ENCODE peak calls at places on chromosomes 7 and 10, in five cellular contexts. T, V, G, K and O are unnamed samples.

GRCh38 chr7:33061282-33061928 is 1.2 kb downstream of the NT5C3A start:
- DNase-seq in T (no peak), K (no peak), V (no peak), G (no peak), O (no peak)

GRCh38 chr10:112348759-112349158 is 25.2 kb upstream of the ACSL5 start:
- DNase-seq in T (no peak), V (no peak), G (no peak), K (no peak), O (no peak)

GRCh38 chr7:106031271-106032029 is 68.4 kb downstream of the CDHR3 start:
- DNase-seq in G (no peak), V (no peak), T (no peak), K (no peak), O (no peak)

GRCh38 chr10:122469848-122470247 is 8.5 kb downstream of the HTRA1 start:
- DNase-seq in K (no peak), G (no peak), T (no peak), V (no peak), O (no peak)

GRCh38 chr7:144995495-144995894 is 159.6 kb upstream of the TPK1 start:
- DNase-seq in V (no peak), K (no peak), T (no peak), G (no peak), O (no peak)

GRCh38 chr10:47031953-47032465 is 120.8 kb downstream of the PTPN20 start:
- DNase-seq in V (no peak), K (no peak), G (no peak), T (no peak), O (no peak)

GRCh38 chr7:105218939-105219770 is 169.6 kb downstream of the SRPK2 start:
- DNase-seq in V (no peak), G (no peak), T (no peak), K (no peak), O (no peak)

GRCh38 chr7:36784991-36785940 is 61.0 kb upstream of the AOAH start:
- DNase-seq in K (no peak), T (peak; percentile 83), G (no peak), V (peak; percentile 38), O (peak; percentile 76)

GRCh38 chr10:125881192-125881591 is at the start of gene DHX32:
- DNase-seq in K (peak; percentile 92), G (no peak), T (no peak), V (no peak), O (no peak)

GRCh38 chr10:96638696-96639095 is 51.9 kb upstream of the TM9SF3 start:
- DNase-seq in K (no peak), G (no peak), V (no peak), T (no peak), O (no peak)

GRCh38 chr7:104156842-104157277 is 51.0 kb downstream of the ORC5 start:
- DNase-seq in G (no peak), T (peak; percentile 20), V (no peak), K (peak; percentile 32), O (no peak)

GRCh38 chr10:90288403-90288933 is 569.4 kb downstream of the HTR7 start:
- DNase-seq in V (no peak), G (no peak), T (peak; percentile 12), K (peak; percentile 10), O (no peak)

GRCh38 chr10:22259280-22259679 is 41.5 kb upstream of the EBLN1 start:
- DNase-seq in T (peak; percentile 50), G (no peak), V (no peak), K (peak; percentile 33), O (no peak)

GRCh38 chr7:135772639-135773019 is 24.0 kb upstream of the FAM180A start:
- DNase-seq in T (no peak), K (peak; percentile 9), V (no peak), G (no peak), O (no peak)

GRCh38 chr10:97648557-97649404 is 8.3 kb downstream of the PI4K2A start:
- DNase-seq in V (peak; percentile 21), T (peak; percentile 62), K (no peak), G (no peak), O (peak; percentile 42)

GRCh38 chr7:39073432-39073831 is 95.7 kb downstream of the POU6F2 start:
- DNase-seq in V (no peak), T (no peak), G (no peak), K (peak; percentile 71), O (no peak)

GRCh38 chr10:125149278-125150047 is 10.9 kb downstream of the CTBP2 start:
- DNase-seq in K (no peak), T (no peak), V (peak; percentile 91), G (peak; percentile 85), O (no peak)

GRCh38 chr7:155532792-155533119 is 13.6 kb downstream of the CNPY1 start:
- DNase-seq in G (peak; percentile 3), K (no peak), V (no peak), T (no peak), O (no peak)

GRCh38 chr7:155533120-155533826 is 13.1 kb downstream of the CNPY1 start:
- DNase-seq in K (peak; percentile 54), T (no peak), G (peak; percentile 14), V (no peak), O (no peak)

GRCh38 chr7:155534691-155535090 is 11.7 kb downstream of the CNPY1 start:
- DNase-seq in T (no peak), K (no peak), V (no peak), G (no peak), O (no peak)

GRCh38 chr7:155531686-155532085 is 14.7 kb downstream of the CNPY1 start:
- DNase-seq in K (peak; percentile 74), G (peak; percentile 5), V (no peak), T (no peak), O (no peak)

DNA sequence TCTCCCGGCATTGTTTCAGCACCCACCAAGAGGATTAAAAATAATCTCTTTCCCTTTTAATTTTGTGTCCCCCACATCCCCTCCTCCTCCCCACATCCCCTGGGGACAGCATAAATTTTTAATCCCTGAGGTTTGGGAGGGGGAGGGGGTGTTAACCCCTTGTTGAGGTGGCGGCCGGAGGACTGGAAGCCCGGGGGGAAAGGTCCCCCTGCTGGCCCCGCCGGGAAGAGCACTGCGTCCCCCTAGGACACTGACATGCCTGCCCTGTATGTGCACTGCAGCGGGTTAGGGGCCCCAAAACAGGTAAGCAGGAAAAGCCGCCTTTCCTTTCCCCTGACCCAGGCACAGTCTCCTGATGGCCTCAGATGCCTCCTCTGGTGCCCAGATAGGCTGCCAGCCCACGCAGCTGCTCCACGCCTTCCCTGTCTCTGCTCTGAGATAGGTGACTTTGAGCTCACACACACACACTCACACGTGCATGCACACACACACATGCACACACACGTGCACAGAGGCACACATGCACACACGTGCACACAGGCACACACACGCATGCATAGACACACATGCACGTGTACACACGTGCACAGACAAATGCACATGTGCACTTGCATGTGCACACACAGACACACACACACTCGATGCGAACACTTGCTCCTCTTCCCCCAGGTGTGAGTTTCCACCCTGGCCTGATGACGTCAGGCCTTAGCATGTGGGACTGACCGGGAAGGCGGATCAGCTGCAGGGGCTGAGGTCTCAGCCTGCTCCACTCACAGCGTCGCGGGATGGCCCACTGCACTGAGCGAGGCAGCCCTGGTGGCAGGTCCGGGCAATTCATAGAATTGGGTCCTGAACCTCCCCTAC is 12.3 kb downstream of the CNPY1 start:
- DNase-seq in T (peak; percentile 31), G (no peak), K (peak; percentile 88), V (no peak), O (no peak)
- TF ChIP-seq CTCF in T (peak; percentile 64), G (no peak), K (peak; percentile 79), V (peak; percentile 18), O (peak; percentile 26)

GRCh38 chr7:127680983-127681382 is 29.0 kb downstream of the SND1 start:
- DNase-seq in G (no peak), V (no peak), K (no peak), T (no peak), O (no peak)
- TF ChIP-seq CTCF in G (no peak), V (no peak), K (no peak), T (no peak), O (no peak)

GRCh38 chr10:3290550-3290949 is 118.0 kb upstream of the PITRM1 start:
- DNase-seq in G (no peak), K (no peak), T (no peak), V (no peak), O (no peak)

GRCh38 chr10:3293536-3294431 is 121.2 kb upstream of the PITRM1 start:
- DNase-seq in G (no peak), V (no peak), K (no peak), T (no peak), O (no peak)

GRCh38 chr10:3295501-3296005 is 123.0 kb upstream of the PITRM1 start:
- DNase-seq in K (no peak), V (no peak), G (no peak), T (no peak), O (no peak)

GRCh38 chr10:3292601-3293000 is 120.0 kb upstream of the PITRM1 start:
- DNase-seq in K (no peak), G (no peak), T (no peak), V (no peak), O (no peak)

GRCh38 chr10:3294919-3295318 is 122.3 kb upstream of the PITRM1 start:
- DNase-seq in T (no peak), K (no peak), V (no peak), G (no peak), O (no peak)
- TF ChIP-seq CTCF in T (no peak), K (no peak), V (no peak), G (no peak), O (no peak)

GRCh38 chr7:64889686-64890162 is 13.3 kb upstream of the ZNF273 start:
- DNase-seq in G (no peak), V (peak; percentile 14), T (no peak), K (no peak), O (no peak)

GRCh38 chr7:64888561-64888900 is 14.5 kb upstream of the ZNF273 start:
- DNase-seq in V (no peak), T (no peak), G (no peak), K (no peak), O (no peak)

GRCh38 chr7:64886956-64887545 is 16.0 kb upstream of the ZNF273 start:
- DNase-seq in K (no peak), T (no peak), V (peak; percentile 12), G (no peak), O (peak; percentile 12)

GRCh38 chr7:64888901-64889685 is 14.0 kb upstream of the ZNF273 start:
- DNase-seq in G (no peak), T (no peak), K (peak; percentile 4), V (peak; percentile 60), O (no peak)

DNA sequence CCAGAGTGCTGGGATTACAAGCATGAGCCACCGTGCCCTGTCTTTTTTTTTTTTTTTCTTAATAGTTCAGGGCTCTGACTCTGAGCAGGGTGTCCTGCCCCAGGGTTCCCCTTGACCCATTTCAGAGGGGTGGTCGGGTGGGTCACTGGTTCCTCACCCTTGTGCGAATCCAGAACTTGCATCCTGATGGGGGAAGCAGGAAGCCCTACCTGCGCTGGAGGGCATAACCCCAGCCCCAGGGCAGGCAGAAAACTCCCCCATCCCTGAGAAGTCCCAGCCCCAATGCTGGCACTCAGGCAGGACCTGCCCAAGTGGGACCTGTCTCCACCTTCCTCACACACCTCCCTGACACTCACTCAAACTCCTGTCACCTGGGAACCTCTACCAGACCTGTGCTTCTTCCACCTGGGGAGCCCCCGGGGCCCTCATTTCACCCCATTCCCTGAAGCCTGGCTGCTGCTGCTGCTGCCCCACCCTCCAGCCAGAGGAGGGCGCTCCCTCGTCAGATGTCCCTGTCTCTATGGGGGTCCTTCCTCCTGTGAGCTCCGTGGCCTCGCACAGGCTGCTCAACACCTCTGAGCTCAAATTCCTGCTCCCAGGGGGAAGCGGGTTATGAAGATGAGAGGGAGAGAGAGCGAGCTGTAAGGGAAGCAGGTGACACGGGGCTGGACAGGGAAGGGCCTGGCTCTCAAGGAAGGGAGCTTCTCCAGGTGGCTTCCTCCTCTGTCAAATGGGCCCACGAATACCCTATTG is 15.1 kb upstream of the ZNF273 start:
- DNase-seq in T (no peak), G (no peak), V (peak; percentile 61), K (peak; percentile 46), O (peak; percentile 27)
- TF ChIP-seq CTCF in T (peak; percentile 13), G (no peak), V (peak; percentile 63), K (peak; percentile 49), O (peak; percentile 39)